ENCODE peak calls at places on chromosomes 5 and 9, in six cellular contexts. Y, R, W, O, N and T are unnamed samples.

GRCh38 chr5:134509308-134510040 is 16.0 kb upstream of the JADE2 start:
- DNase-seq in Y (peak), R (peak), W (no peak), O (peak), N (no peak), T (no peak)

GRCh38 chr9:100129772-100130171 is 30.7 kb downstream of the INVS start:
- DNase-seq in Y (no peak), R (no peak), W (no peak), O (no peak), N (no peak), T (no peak)

GRCh38 chr9:134585746-134586706 is 55.6 kb upstream of the COL5A1 start:
- DNase-seq in Y (no peak), R (peak), W (peak), O (peak), N (no peak), T (no peak)

GRCh38 chr9:124343533-124344290 is 71.5 kb downstream of the PSMB7 start:
- DNase-seq in Y (no peak), R (no peak), W (no peak), O (no peak), N (no peak), T (no peak)

GRCh38 chr9:108275906-108276305 is 579.9 kb downstream of the ACTL7B start:
- DNase-seq in Y (no peak), R (no peak), W (no peak), O (no peak), N (no peak), T (no peak)

GRCh38 chr5:35780236-35780635 is 76.5 kb upstream of the IL7R start:
- DNase-seq in Y (no peak), R (no peak), W (no peak), O (no peak), N (no peak), T (no peak)

GRCh38 chr9:98502976-98503325 is 205.8 kb downstream of the GABBR2 start:
- DNase-seq in Y (no peak), R (peak), W (peak), O (peak), N (no peak), T (no peak)

GRCh38 chr5:12794476-12795332 is 890.5 kb upstream of the CTNND2 start:
- DNase-seq in Y (no peak), R (no peak), W (no peak), O (no peak), N (no peak), T (no peak)

GRCh38 chr5:73365301-73365853 is 83.2 kb downstream of the FOXD1 start:
- DNase-seq in Y (no peak), R (peak), W (no peak), O (peak), N (no peak), T (no peak)

DNA sequence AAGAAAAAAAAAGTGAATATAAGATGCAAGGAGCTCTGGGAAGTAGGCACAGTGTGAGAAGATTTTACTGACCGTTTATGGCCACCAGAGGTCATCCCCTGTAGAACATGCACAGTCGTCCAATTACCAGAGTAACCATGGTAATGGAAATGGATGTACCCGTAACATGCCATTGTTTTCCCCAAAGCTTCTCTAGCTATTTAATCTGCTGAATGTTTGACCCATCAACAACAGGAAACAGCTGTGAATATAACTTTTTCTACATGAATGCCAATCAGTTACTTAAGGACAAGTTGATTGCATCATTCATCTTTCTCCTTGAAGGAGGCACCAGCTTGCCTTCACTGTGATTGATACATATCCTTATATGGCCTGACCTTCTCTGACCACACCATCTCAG is 1967.0 kb upstream of the CDH9 start:
- DNase-seq in Y (no peak), R (no peak), W (no peak), O (peak), N (peak), T (no peak)
- TF ChIP-seq CTCF in Y (no peak), R (no peak), W (no peak), O (peak), N (peak), T (no peak)

DNA sequence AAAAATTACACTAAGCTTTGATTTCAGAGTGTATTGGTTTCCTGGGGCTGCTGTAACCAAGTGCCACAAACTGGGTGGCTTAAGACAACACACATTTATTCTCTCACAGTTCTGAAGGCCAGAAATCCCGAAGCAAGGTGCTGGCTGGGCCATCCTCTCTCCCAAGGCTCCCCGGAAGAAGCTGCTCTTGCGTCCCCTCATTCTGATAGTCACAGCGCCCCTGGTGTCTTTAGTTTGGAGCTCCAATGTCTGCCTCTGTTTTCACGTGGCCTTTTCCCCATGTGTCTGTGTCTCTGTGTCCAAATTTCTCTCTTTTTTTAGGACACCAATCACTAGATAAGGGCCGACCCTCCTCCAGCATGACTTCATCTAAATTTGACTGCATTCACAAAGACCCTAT is 56.7 kb downstream of the ROPN1L start:
- DNase-seq in Y (no peak), R (no peak), W (no peak), O (no peak), N (no peak), T (no peak)
- TF ChIP-seq CTCF in Y (no peak), R (no peak), W (no peak), O (no peak), N (no peak), T (no peak)

GRCh38 chr9:94553029-94553938 is 1.6 kb upstream of the PCAT7 start:
- DNase-seq in Y (peak), R (no peak), W (no peak), O (no peak), N (no peak), T (no peak)
- TF ChIP-seq CTCF in Y (no peak), R (no peak), W (no peak), O (no peak), N (no peak), T (no peak)

DNA sequence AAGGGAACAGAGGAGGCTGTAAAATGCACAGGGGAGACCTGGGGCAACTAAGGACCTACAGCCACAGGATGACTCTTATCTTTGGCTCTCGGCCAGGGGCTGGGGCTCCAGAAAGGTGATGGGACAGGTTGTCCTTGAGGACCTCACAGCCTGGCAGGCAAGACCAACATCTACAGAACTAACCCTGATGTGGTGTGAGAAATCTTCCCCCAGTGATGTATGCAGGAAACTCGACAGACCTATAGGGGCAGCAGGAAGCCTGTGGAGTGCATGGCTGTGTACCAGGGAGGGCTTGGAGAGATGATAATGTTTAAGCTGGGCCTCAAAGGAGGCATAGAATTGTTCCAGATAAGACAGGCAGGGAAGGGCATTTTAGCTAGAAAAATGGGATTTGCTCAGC is 68.4 kb upstream of the SLC25A51 start:
- DNase-seq in Y (no peak), R (peak), W (no peak), O (peak), N (no peak), T (no peak)
- TF ChIP-seq CTCF in Y (no peak), R (peak), W (no peak), O (no peak), N (no peak), T (peak)

GRCh38 chr9:68418259-68418845 is 61.9 kb downstream of the PGM5 start:
- DNase-seq in Y (no peak), R (no peak), W (no peak), O (no peak), N (no peak), T (no peak)

GRCh38 chr9:68417762-68418161 is 61.4 kb downstream of the PGM5 start:
- DNase-seq in Y (no peak), R (no peak), W (no peak), O (no peak), N (no peak), T (no peak)

DNA sequence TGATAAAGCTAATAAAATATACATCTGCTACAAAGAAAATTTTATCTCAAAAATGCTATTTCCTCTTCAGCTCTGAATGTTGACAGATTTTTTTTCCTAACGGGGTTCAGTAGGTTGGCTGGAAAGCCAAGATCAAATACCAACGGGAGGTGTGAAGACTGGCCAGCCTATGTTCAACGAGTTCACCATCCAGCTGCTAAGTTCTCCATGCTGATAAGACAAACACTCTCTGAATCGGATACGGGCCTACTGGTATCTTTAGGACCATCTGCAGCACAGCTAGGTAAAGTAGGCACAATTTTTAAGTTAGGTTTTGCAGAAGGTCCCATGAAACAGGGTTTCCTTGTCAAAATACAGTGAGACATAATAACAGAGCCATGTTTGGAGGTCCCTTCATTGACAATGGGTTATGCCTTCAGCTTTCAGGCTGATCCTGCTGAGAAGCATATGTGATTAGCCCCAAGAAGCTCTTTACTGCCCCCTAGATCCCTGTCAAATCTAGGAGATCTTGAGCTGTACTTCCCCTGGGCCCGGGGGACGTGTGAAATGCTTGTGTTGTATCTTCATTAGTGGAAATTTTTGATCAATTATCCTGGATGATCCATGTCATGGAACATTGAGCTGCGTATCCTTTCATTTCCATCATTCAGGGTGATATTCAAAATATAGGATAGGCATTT is 60.6 kb downstream of the PGM5 start:
- DNase-seq in Y (no peak), R (no peak), W (no peak), O (peak), N (no peak), T (no peak)
- TF ChIP-seq CTCF in Y (no peak), R (peak), W (no peak), O (no peak), N (peak), T (peak)

GRCh38 chr5:180090769-180091546 is 19.4 kb upstream of the RNF130 start:
- DNase-seq in Y (peak), R (peak), W (no peak), O (peak), N (peak), T (peak)
- TF ChIP-seq CTCF in Y (peak), R (no peak), W (no peak), O (peak), N (peak), T (peak)

GRCh38 chr5:76831108-76831447 is 12.2 kb downstream of the F2RL1 start:
- DNase-seq in Y (peak), R (peak), W (no peak), O (no peak), N (peak), T (no peak)

GRCh38 chr5:76836585-76836984 is 13.2 kb upstream of the S100Z start:
- DNase-seq in Y (no peak), R (no peak), W (no peak), O (no peak), N (no peak), T (no peak)

GRCh38 chr5:76838481-76839261 is 11.1 kb upstream of the S100Z start:
- DNase-seq in Y (no peak), R (peak), W (no peak), O (peak), N (no peak), T (no peak)

DNA sequence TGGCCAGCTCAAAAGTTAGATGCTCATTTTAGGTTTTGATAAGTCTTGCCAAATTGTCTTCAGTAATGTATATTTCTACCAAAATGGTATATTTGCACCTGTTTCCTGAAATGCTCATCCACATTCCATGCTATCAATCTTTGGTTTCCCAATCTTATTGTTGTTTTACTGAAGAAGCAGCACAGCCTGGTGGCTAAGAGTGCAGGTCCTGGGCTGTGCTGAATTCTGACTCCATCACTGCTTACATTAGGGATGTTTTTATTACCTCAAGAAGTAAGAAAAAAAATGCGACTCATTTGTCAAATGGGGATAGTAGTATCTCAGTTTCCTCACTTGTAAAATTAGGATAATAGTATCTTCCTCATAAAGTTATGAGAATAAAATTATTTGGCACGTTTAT is 13.6 kb upstream of the S100Z start:
- DNase-seq in Y (no peak), R (peak), W (no peak), O (peak), N (no peak), T (no peak)
- TF ChIP-seq CTCF in Y (no peak), R (peak), W (no peak), O (peak), N (no peak), T (no peak)

GRCh38 chr9:17116400-17116837 is 18.4 kb upstream of the CNTLN start:
- DNase-seq in Y (no peak), R (peak), W (no peak), O (peak), N (no peak), T (no peak)
- TF ChIP-seq CTCF in Y (peak), R (peak), W (peak), O (peak), N (peak), T (peak)

GRCh38 chr9:16039103-16039987 is 486.5 kb downstream of the CCDC171 start:
- DNase-seq in Y (no peak), R (peak), W (no peak), O (peak), N (peak), T (no peak)
- TF ChIP-seq CTCF in Y (no peak), R (peak), W (no peak), O (no peak), N (peak), T (peak)